ENCODE peak calls at places on chromosomes 11 and 22, in four cellular contexts. D, Q, G and U are unnamed samples.

GRCh38 chr11:13249992-13250391 is 27.6 kb upstream of the BMAL1 start:
- DNase-seq in D (no peak), Q (no peak), G (peak; percentile 31), U (no peak)

GRCh38 chr11:86784247-86784681 is 16.1 kb upstream of the PRSS23 start:
- DNase-seq in D (no peak), Q (no peak), G (peak; percentile 62), U (no peak)

GRCh38 chr11:122763108-122763507 is 75.2 kb upstream of the CRTAM start:
- DNase-seq in D (no peak), Q (no peak), G (no peak), U (no peak)

GRCh38 chr11:44557464-44557863 is 8.0 kb upstream of the CD82 start:
- DNase-seq in D (no peak), Q (no peak), G (no peak), U (no peak)

GRCh38 chr11:105202422-105202821 is 62.9 kb upstream of the CARD18 start:
- DNase-seq in D (no peak), Q (no peak), G (no peak), U (no peak)

GRCh38 chr11:71181566-71181965 is 70.8 kb downstream of the SHANK2 start:
- DNase-seq in D (no peak), Q (no peak), G (no peak), U (no peak)

GRCh38 chr11:26229270-26229669 is 102.7 kb upstream of the ANO3 start:
- DNase-seq in D (peak; percentile 67), Q (no peak), G (peak; percentile 63), U (no peak)

GRCh38 chr11:118938491-118939411 is 13.0 kb upstream of the BCL9L start:
- DNase-seq in D (no peak), Q (no peak), G (peak; percentile 86), U (no peak)

GRCh38 chr22:22955866-22956535 is 68.4 kb downstream of the IGLL5 start:
- DNase-seq in D (peak; percentile 81), Q (peak; percentile 32), G (peak; percentile 62), U (peak; percentile 43)